ENCODE peak calls at places on chromosome 21, in four cellular contexts. M is HFF-Myc, H is Panc1, U is pancreas. A is an unnamed sample.

GRCh38 chr21:41766883-41767605 is at the start of gene RIPK4:
- DNase-seq in M (no peak), H (no peak), U (peak), A (no peak)

GRCh38 chr21:23968722-23969647 is 1638.3 kb downstream of the MRPL39 start:
- DNase-seq in U (peak), M (peak), H (peak), A (no peak)

GRCh38 chr21:45257673-45258341 is 29.9 kb downstream of the POFUT2 start:
- DNase-seq in U (peak), H (no peak), M (no peak), A (no peak)

GRCh38 chr21:39317134-39318090 is 4.0 kb upstream of the BRWD1 start:
- DNase-seq in H (no peak), U (no peak), M (no peak), A (no peak)

GRCh38 chr21:31366825-31367224 is 22.8 kb upstream of the TIAM1 start:
- DNase-seq in H (peak), M (peak), U (no peak), A (no peak)

GRCh38 chr21:31343680-31344480 is at the start of gene TIAM1:
- DNase-seq in H (no peak), M (no peak), U (no peak), A (no peak)

GRCh38 chr21:45098867-45099266 is 24.5 kb downstream of the ADARB1 start:
- DNase-seq in U (no peak), M (no peak), H (no peak), A (no peak)

GRCh38 chr21:46064870-46065214 is 33.1 kb upstream of the COL6A2 start:
- DNase-seq in M (no peak), H (no peak), U (no peak), A (no peak)

GRCh38 chr21:38323721-38324591 is 67.2 kb downstream of the KCNJ15 start:
- DNase-seq in H (no peak), M (peak), U (no peak), A (no peak)

GRCh38 chr21:43726686-43727570 is 8.0 kb downstream of the PDXK start:
- DNase-seq in U (no peak), H (no peak), M (no peak), A (no peak)

GRCh38 chr21:43728467-43729390 is 9.8 kb downstream of the PDXK start:
- DNase-seq in U (peak), M (peak), H (peak), A (peak)

GRCh38 chr21:43723648-43724047 is 4.7 kb downstream of the PDXK start:
- DNase-seq in H (no peak), M (no peak), U (no peak), A (no peak)

GRCh38 chr21:43731476-43731875 is 12.5 kb downstream of the PDXK start:
- DNase-seq in U (no peak), H (no peak), M (no peak), A (no peak)

GRCh38 chr21:43727571-43728466 is 8.9 kb downstream of the PDXK start:
- DNase-seq in H (no peak), M (no peak), U (peak), A (no peak)
- TF ChIP-seq CTCF in H (no peak), M (no peak), U (no peak), A (no peak)

GRCh38 chr21:16913010-16913409 is 599.8 kb upstream of the CXADR start:
- DNase-seq in U (no peak), M (no peak), H (no peak), A (no peak)
- TF ChIP-seq CTCF in U (no peak), M (no peak), H (peak), A (no peak)

GRCh38 chr21:34511787-34512451 is at the start of gene KCNE1:
- DNase-seq in M (no peak), H (no peak), U (no peak), A (no peak)

GRCh38 chr21:34513109-34513675 is 1.2 kb upstream of the KCNE1 start:
- DNase-seq in M (no peak), H (no peak), U (no peak), A (no peak)

GRCh38 chr21:34510148-34511142 is 1.6 kb downstream of the KCNE1 start:
- DNase-seq in U (peak), H (no peak), M (no peak), A (peak)

GRCh38 chr21:34511154-34511553 is 856 bp downstream of the KCNE1 start:
- DNase-seq in U (no peak), H (no peak), M (no peak), A (no peak)

DNA sequence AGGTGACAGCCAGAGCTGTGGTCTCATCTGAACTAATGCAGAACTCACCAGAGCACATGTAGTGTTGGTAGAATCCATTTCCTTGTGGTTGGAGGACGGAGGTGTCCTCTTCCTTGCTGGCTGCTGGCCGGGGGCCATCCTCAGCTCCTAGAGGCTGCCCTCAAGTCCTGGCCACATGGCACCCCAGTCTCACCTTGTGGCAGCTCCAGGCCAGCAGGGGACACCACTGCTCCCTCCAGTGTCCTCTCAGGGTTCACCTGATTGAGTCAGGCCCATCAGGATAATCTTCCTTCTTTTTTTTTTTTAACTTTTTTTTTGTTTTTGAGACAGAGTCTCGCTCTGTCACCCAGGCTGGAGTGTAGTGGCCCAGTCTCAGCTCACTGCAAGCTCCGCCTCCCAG is 2.9 kb downstream of the KCNE1 start:
- DNase-seq in M (no peak), H (no peak), U (no peak), A (no peak)
- TF ChIP-seq CTCF in M (peak), H (no peak), U (no peak), A (peak)

GRCh38 chr21:26881504-26882228 is 36.5 kb upstream of the ADAMTS1 start:
- DNase-seq in H (no peak), U (no peak), M (peak), A (no peak)
- TF ChIP-seq CTCF in H (peak), U (no peak), M (no peak), A (no peak)

DNA sequence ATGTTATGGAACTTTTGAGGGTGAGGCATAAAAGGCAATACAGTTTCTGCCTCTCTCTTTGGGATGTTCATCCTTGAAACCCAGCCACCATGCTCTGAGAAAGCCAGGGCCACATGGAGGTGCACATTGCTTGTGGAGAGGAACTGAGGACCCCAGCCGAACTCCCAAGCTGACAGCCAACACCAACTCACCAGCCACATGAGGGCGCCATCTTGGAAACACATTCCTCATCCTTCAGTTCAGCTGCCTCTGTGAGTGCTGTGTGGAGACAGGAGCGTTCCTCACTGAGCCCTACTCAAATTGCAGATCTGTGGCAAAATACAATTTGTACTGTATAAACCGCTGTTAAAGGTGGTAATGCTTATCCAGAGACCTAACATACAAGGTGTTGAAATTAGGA is 137.5 kb downstream of the GABPA start:
- DNase-seq in U (no peak), M (no peak), H (no peak), A (no peak)
- TF ChIP-seq CTCF in U (no peak), M (peak), H (no peak), A (no peak)

GRCh38 chr21:33477066-33477465 is 2.7 kb downstream of the TMEM50B start:
- DNase-seq in U (no peak), M (no peak), H (no peak), A (no peak)

GRCh38 chr21:33479679-33480480 is at the start of gene TMEM50B:
- DNase-seq in U (peak), M (peak), H (peak), A (peak)

GRCh38 chr21:33480481-33481103 is 818 bp upstream of the TMEM50B start:
- DNase-seq in M (no peak), H (no peak), U (no peak), A (no peak)

GRCh38 chr21:33478182-33478581 is 1.6 kb downstream of the TMEM50B start:
- DNase-seq in U (no peak), H (no peak), M (no peak), A (no peak)

DNA sequence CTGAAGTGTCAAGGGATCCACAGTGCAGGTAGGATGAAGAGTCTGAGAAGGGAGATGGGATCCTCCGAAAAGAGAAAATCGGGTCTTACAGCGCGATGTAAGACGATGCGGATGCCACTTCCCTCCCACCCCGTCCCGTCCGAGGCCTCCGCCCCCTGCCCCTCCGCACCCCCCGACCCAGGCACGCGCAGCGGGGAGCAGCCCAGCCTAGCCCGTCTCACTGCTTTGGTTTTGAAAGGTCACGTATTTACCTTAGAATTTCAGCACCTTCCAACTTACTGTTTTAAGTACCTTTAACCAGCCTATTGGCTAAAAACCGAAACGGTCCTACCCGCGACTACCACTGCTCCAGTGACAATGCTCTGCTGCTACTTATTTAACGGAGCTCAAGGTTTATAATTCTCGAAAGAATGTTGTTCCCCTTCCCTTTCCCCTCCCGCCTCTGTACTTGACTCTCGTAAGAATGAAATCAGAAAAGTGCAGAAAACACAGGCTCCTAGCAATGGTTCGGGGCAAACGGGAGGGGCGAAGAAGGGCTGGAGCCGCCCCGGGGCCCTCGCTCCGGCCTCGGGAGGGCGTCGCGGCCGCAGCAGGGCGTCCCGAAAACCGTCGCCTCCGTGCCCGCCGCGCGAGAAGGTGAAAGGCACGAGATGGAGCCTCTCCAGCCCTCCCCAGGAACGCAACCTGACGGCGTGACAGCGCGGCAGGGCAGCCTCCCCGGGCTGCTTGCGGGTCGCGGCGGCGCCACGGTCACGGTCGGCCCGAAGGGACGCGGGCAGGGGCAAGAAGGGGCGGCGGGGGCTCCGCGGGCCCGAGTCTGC is 706 bp downstream of the TMEM50B start:
- DNase-seq in M (no peak), U (no peak), H (no peak), A (no peak)
- TF ChIP-seq CTCF in M (no peak), U (no peak), H (no peak), A (no peak)

GRCh38 chr21:37237764-37238163 is 29.4 kb downstream of the VPS26C start:
- DNase-seq in H (no peak), U (no peak), M (no peak), A (no peak)
- TF ChIP-seq CTCF in H (no peak), U (no peak), M (no peak), A (no peak)

DNA sequence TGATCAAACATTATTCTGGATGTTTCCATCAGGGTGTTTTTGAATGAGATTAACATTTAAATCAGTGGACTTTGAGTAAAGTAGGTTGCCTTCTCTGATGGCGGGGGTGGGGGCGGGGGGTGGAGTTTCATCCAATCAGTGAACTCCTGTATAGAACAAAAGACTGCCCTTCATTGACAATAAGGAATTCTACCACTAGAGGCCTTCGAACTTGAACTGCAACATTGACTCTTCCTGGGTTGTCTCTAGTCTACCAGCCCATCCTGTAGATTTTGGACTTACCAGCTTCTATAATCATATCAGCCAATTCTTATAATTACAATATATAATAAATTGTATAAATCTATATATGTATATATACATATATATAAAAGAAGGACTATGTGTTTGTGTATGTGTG is 520.4 kb upstream of the CXADR start:
- DNase-seq in H (no peak), M (no peak), U (no peak), A (no peak)
- TF ChIP-seq CTCF in H (no peak), M (no peak), U (no peak), A (no peak)

GRCh38 chr21:29332461-29333354 is 34.0 kb downstream of the BACH1 start:
- DNase-seq in H (no peak), M (no peak), U (no peak), A (no peak)

GRCh38 chr21:29338256-29338655 is 39.5 kb downstream of the BACH1 start:
- DNase-seq in M (no peak), U (no peak), H (no peak), A (no peak)

GRCh38 chr21:29333355-29333746 is 34.6 kb downstream of the BACH1 start:
- DNase-seq in U (no peak), H (no peak), M (no peak), A (no peak)

GRCh38 chr21:29334717-29335428 is 36.2 kb downstream of the BACH1 start:
- DNase-seq in M (no peak), U (no peak), H (no peak), A (no peak)

GRCh38 chr21:29335720-29336119 is 37.0 kb downstream of the BACH1 start:
- DNase-seq in H (no peak), M (no peak), U (no peak), A (no peak)
- TF ChIP-seq CTCF in H (peak), M (no peak), U (no peak), A (no peak)